ENCODE peak calls at places on chromosomes 5 and 9, in eight cellular contexts. One of them, this sample, is unnamed.

GRCh38 chr5:79713727-79714126 is 24.1 kb downstream of the CMYA5 start:
- DNase-seq in activated CD8-positive, alpha-beta T cell treated with anti-CD3 and anti-CD28 coated beads for 36 hours: no peak
- DNase-seq in tibial artery: no peak
- DNase-seq in sigmoid colon: no peak
- DNase-seq in brain microvascular endothelial cell: no peak
- DNase-seq in left lung: no peak
- DNase-seq in GM20000: no peak
- DNase-seq in fibroblast of lung: no peak
- DNase-seq in this sample: no peak

GRCh38 chr5:156191547-156191946 is 135.4 kb upstream of the SGCD start:
- DNase-seq in activated CD8-positive, alpha-beta T cell treated with anti-CD3 and anti-CD28 coated beads for 36 hours: no peak
- DNase-seq in tibial artery: no peak
- DNase-seq in sigmoid colon: no peak
- DNase-seq in brain microvascular endothelial cell: no peak
- DNase-seq in left lung: no peak
- DNase-seq in GM20000: no peak
- DNase-seq in fibroblast of lung: no peak
- DNase-seq in this sample: no peak

GRCh38 chr9:81394816-81395215 is 294.5 kb downstream of the TLE1 start:
- DNase-seq in activated CD8-positive, alpha-beta T cell treated with anti-CD3 and anti-CD28 coated beads for 36 hours: no peak
- DNase-seq in tibial artery: no peak
- DNase-seq in sigmoid colon: no peak
- DNase-seq in brain microvascular endothelial cell: no peak
- DNase-seq in left lung: no peak
- DNase-seq in GM20000: no peak
- DNase-seq in fibroblast of lung: peak; percentile 65
- DNase-seq in this sample: no peak

GRCh38 chr9:98909935-98910334 is 33.8 kb upstream of the COL15A1 start:
- DNase-seq in activated CD8-positive, alpha-beta T cell treated with anti-CD3 and anti-CD28 coated beads for 36 hours: no peak
- DNase-seq in tibial artery: no peak
- DNase-seq in sigmoid colon: no peak
- DNase-seq in brain microvascular endothelial cell: no peak
- DNase-seq in left lung: no peak
- DNase-seq in GM20000: no peak
- DNase-seq in fibroblast of lung: no peak
- DNase-seq in this sample: no peak

GRCh38 chr5:27830551-27830950 is 792.2 kb upstream of the CDH9 start:
- DNase-seq in activated CD8-positive, alpha-beta T cell treated with anti-CD3 and anti-CD28 coated beads for 36 hours: no peak
- DNase-seq in tibial artery: no peak
- DNase-seq in sigmoid colon: no peak
- DNase-seq in brain microvascular endothelial cell: peak; percentile 65
- DNase-seq in left lung: no peak
- DNase-seq in GM20000: no peak
- DNase-seq in fibroblast of lung: no peak
- DNase-seq in this sample: no peak

GRCh38 chr9:35367451-35367850 is 122.5 kb upstream of the RUSC2 start:
- DNase-seq in activated CD8-positive, alpha-beta T cell treated with anti-CD3 and anti-CD28 coated beads for 36 hours: no peak
- DNase-seq in tibial artery: no peak
- DNase-seq in sigmoid colon: no peak
- DNase-seq in brain microvascular endothelial cell: peak; percentile 88
- DNase-seq in left lung: no peak
- DNase-seq in GM20000: no peak
- DNase-seq in fibroblast of lung: peak; percentile 90
- DNase-seq in this sample: no peak

GRCh38 chr9:4555251-4555650 is 65.0 kb downstream of the SLC1A1 start:
- DNase-seq in activated CD8-positive, alpha-beta T cell treated with anti-CD3 and anti-CD28 coated beads for 36 hours: no peak
- DNase-seq in tibial artery: no peak
- DNase-seq in sigmoid colon: no peak
- DNase-seq in brain microvascular endothelial cell: peak; percentile 62
- DNase-seq in left lung: no peak
- DNase-seq in GM20000: no peak
- DNase-seq in fibroblast of lung: no peak
- DNase-seq in this sample: no peak

GRCh38 chr9:127185931-127186781 is 63.7 kb upstream of the ANGPTL2 start:
- DNase-seq in activated CD8-positive, alpha-beta T cell treated with anti-CD3 and anti-CD28 coated beads for 36 hours: no peak
- DNase-seq in tibial artery: peak; percentile 96
- DNase-seq in sigmoid colon: peak; percentile 95
- DNase-seq in brain microvascular endothelial cell: peak; percentile 45
- DNase-seq in left lung: no peak
- DNase-seq in GM20000: no peak
- DNase-seq in fibroblast of lung: peak; percentile 98
- DNase-seq in this sample: no peak

GRCh38 chr9:12989669-12990068 is 214.8 kb downstream of the LURAP1L start:
- DNase-seq in activated CD8-positive, alpha-beta T cell treated with anti-CD3 and anti-CD28 coated beads for 36 hours: no peak
- DNase-seq in tibial artery: no peak
- DNase-seq in sigmoid colon: no peak
- DNase-seq in brain microvascular endothelial cell: no peak
- DNase-seq in left lung: no peak
- DNase-seq in GM20000: no peak
- DNase-seq in fibroblast of lung: no peak
- DNase-seq in this sample: no peak

GRCh38 chr5:161176221-161176620 is 324.2 kb upstream of the ATP10B start:
- DNase-seq in activated CD8-positive, alpha-beta T cell treated with anti-CD3 and anti-CD28 coated beads for 36 hours: no peak
- DNase-seq in tibial artery: no peak
- DNase-seq in sigmoid colon: no peak
- DNase-seq in brain microvascular endothelial cell: no peak
- DNase-seq in left lung: no peak
- DNase-seq in GM20000: no peak
- DNase-seq in fibroblast of lung: no peak
- DNase-seq in this sample: no peak

GRCh38 chr9:70257991-70258691 is 637 bp upstream of the SMC5 start:
- DNase-seq in activated CD8-positive, alpha-beta T cell treated with anti-CD3 and anti-CD28 coated beads for 36 hours: peak; percentile 47
- DNase-seq in tibial artery: peak; percentile 32
- DNase-seq in sigmoid colon: peak; percentile 64
- DNase-seq in brain microvascular endothelial cell: peak; percentile 34
- DNase-seq in left lung: peak; percentile 89
- DNase-seq in GM20000: peak; percentile 32
- DNase-seq in fibroblast of lung: peak; percentile 52
- DNase-seq in this sample: no peak

GRCh38 chr5:135827965-135828792 is 6.3 kb upstream of the SLC25A48 start:
- DNase-seq in activated CD8-positive, alpha-beta T cell treated with anti-CD3 and anti-CD28 coated beads for 36 hours: no peak
- DNase-seq in tibial artery: no peak
- DNase-seq in sigmoid colon: peak; percentile 40
- DNase-seq in brain microvascular endothelial cell: no peak
- DNase-seq in left lung: no peak
- DNase-seq in GM20000: no peak
- DNase-seq in fibroblast of lung: no peak
- DNase-seq in this sample: no peak

GRCh38 chr5:160837211-160837610 is 14.8 kb downstream of the ATP10B start:
- DNase-seq in activated CD8-positive, alpha-beta T cell treated with anti-CD3 and anti-CD28 coated beads for 36 hours: no peak
- DNase-seq in tibial artery: no peak
- DNase-seq in sigmoid colon: no peak
- DNase-seq in brain microvascular endothelial cell: no peak
- DNase-seq in left lung: no peak
- DNase-seq in GM20000: no peak
- DNase-seq in fibroblast of lung: peak; percentile 9
- DNase-seq in this sample: no peak

GRCh38 chr9:20848490-20848889 is 164.4 kb downstream of the FOCAD start:
- DNase-seq in activated CD8-positive, alpha-beta T cell treated with anti-CD3 and anti-CD28 coated beads for 36 hours: no peak
- DNase-seq in tibial artery: no peak
- DNase-seq in sigmoid colon: no peak
- DNase-seq in brain microvascular endothelial cell: peak; percentile 10
- DNase-seq in left lung: no peak
- DNase-seq in GM20000: no peak
- DNase-seq in fibroblast of lung: peak; percentile 9
- DNase-seq in this sample: no peak

GRCh38 chr5:64594025-64594424 is 88.2 kb downstream of the RGS7BP start:
- DNase-seq in activated CD8-positive, alpha-beta T cell treated with anti-CD3 and anti-CD28 coated beads for 36 hours: no peak
- DNase-seq in tibial artery: no peak
- DNase-seq in sigmoid colon: no peak
- DNase-seq in brain microvascular endothelial cell: no peak
- DNase-seq in left lung: no peak
- DNase-seq in GM20000: no peak
- DNase-seq in fibroblast of lung: no peak
- DNase-seq in this sample: no peak

GRCh38 chr5:64592942-64593341 is 87.1 kb downstream of the RGS7BP start:
- DNase-seq in activated CD8-positive, alpha-beta T cell treated with anti-CD3 and anti-CD28 coated beads for 36 hours: no peak
- DNase-seq in tibial artery: no peak
- DNase-seq in sigmoid colon: no peak
- DNase-seq in brain microvascular endothelial cell: no peak
- DNase-seq in left lung: no peak
- DNase-seq in GM20000: no peak
- DNase-seq in fibroblast of lung: no peak
- DNase-seq in this sample: no peak

GRCh38 chr5:64599226-64599625 is 91.1 kb upstream of the SHISAL2B start:
- DNase-seq in activated CD8-positive, alpha-beta T cell treated with anti-CD3 and anti-CD28 coated beads for 36 hours: no peak
- DNase-seq in tibial artery: no peak
- DNase-seq in sigmoid colon: no peak
- DNase-seq in brain microvascular endothelial cell: no peak
- DNase-seq in left lung: no peak
- DNase-seq in GM20000: no peak
- DNase-seq in fibroblast of lung: no peak
- DNase-seq in this sample: no peak

GRCh38 chr5:64595519-64595855 is 89.7 kb downstream of the RGS7BP start:
- DNase-seq in activated CD8-positive, alpha-beta T cell treated with anti-CD3 and anti-CD28 coated beads for 36 hours: no peak
- DNase-seq in tibial artery: no peak
- DNase-seq in sigmoid colon: no peak
- DNase-seq in brain microvascular endothelial cell: no peak
- DNase-seq in left lung: no peak
- DNase-seq in GM20000: no peak
- DNase-seq in fibroblast of lung: no peak
- DNase-seq in this sample: no peak

DNA sequence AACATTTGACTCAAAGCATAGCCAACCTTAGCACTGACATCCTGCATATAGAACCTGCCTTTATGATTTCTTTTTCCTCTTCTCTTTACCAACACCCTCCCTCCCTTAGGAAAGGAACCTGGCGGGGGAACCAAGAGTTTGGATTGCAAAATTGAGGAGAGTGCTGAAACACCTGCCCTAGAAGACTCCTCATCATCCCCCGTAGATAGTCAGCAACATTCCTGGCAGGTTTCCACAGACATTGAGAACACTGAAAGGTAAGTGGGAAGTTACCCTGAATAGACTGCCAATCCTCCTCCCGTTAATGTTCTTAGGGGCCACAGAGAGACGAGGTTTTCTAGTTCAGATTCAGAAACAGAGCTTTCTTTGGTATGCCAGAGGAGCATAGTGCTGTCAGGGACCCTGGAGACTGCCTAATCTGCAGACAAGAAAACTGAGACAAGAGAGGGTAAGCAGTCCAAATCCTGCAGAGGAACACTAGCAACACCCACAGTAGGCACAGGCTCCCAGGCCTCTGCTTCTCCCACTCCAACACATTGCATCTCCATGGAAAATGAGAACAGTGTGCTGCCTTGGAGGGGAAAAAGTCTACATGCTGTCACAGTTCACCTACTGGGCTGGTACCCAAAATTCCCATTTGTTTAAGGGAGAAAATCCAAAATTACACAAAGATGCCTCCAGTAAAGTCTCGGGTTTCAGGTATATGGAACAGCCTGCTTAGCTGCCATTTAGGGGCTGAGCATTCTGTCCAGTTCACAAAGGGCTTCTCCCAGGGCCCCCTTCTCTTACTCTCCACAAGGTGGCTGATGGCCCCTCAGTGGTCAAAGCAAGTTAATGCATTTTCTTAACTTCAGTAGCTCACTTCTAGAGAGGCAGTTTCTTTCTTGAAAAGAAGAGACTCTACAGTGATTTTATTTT is 89.0 kb downstream of the RGS7BP start:
- DNase-seq in activated CD8-positive, alpha-beta T cell treated with anti-CD3 and anti-CD28 coated beads for 36 hours: no peak
- DNase-seq in tibial artery: no peak
- DNase-seq in sigmoid colon: no peak
- DNase-seq in brain microvascular endothelial cell: no peak
- DNase-seq in left lung: no peak
- DNase-seq in GM20000: no peak
- DNase-seq in fibroblast of lung: peak; percentile 0
- DNase-seq in this sample: no peak
- TF ChIP-seq CTCF in activated CD8-positive, alpha-beta T cell treated with anti-CD3 and anti-CD28 coated beads for 36 hours: no peak
- TF ChIP-seq CTCF in tibial artery: peak; percentile 64
- TF ChIP-seq CTCF in sigmoid colon: no peak
- TF ChIP-seq CTCF in brain microvascular endothelial cell: peak; percentile 63
- TF ChIP-seq CTCF in left lung: no peak
- TF ChIP-seq CTCF in GM20000: no peak
- TF ChIP-seq CTCF in fibroblast of lung: peak; percentile 17
- TF ChIP-seq CTCF in this sample: no peak

GRCh38 chr9:385818-386398 is 171.2 kb downstream of the DOCK8 start:
- DNase-seq in activated CD8-positive, alpha-beta T cell treated with anti-CD3 and anti-CD28 coated beads for 36 hours: peak; percentile 41
- DNase-seq in tibial artery: peak; percentile 31
- DNase-seq in sigmoid colon: peak; percentile 69
- DNase-seq in brain microvascular endothelial cell: peak; percentile 55
- DNase-seq in left lung: no peak
- DNase-seq in GM20000: no peak
- DNase-seq in fibroblast of lung: peak; percentile 55
- DNase-seq in this sample: no peak
- TF ChIP-seq CTCF in activated CD8-positive, alpha-beta T cell treated with anti-CD3 and anti-CD28 coated beads for 36 hours: peak; percentile 67
- TF ChIP-seq CTCF in tibial artery: peak; percentile 82
- TF ChIP-seq CTCF in sigmoid colon: peak; percentile 85
- TF ChIP-seq CTCF in brain microvascular endothelial cell: peak; percentile 84
- TF ChIP-seq CTCF in left lung: peak; percentile 67
- TF ChIP-seq CTCF in GM20000: peak; percentile 35
- TF ChIP-seq CTCF in fibroblast of lung: peak; percentile 78
- TF ChIP-seq CTCF in this sample: peak; percentile 33

DNA sequence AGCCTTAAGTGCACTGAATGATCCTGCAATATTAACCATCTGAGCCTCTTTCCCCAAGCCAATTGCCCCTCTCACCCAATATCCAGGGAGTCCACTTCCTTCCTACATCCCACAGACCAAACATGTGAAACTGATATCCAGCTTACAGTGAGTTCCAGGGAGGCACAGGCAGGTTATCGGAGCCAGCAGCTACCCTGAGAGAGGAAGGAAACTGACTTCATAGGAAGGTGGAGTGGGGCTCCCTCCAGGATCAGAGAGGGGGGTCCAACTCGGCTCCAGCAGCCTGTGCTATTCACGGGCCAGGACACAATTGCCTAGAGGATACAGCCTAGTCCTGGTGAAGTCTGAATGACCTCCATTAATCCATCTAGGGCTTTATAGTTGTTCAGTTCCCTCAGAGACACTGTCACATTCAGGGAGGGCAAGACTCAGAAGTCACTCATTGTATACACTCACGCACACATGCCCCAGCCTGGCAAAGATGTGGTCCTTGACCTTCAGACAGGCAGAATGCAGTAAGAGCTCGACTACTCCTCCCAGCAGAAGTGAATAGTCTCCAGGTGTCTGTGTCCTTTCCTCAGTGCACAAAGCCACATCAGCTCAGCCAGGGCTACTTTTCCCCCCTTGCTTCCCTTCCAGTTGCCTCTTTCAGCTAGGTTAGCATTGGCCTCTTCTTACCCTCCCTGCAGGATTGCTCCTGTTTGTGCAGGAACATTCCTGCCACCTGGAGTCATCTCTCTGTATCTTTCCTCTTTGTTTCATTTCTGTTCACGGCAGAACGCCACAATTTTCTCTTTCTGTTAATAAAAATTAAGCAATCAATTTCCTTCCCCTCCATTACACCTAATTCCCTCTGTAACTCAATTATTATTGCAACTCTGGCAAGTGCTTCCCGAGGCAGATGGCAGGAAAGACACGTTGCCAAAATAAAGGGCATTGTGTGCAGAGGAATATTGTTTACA is 501.7 kb downstream of the ARHGEF28 start:
- DNase-seq in activated CD8-positive, alpha-beta T cell treated with anti-CD3 and anti-CD28 coated beads for 36 hours: no peak
- DNase-seq in tibial artery: no peak
- DNase-seq in sigmoid colon: no peak
- DNase-seq in brain microvascular endothelial cell: peak; percentile 12
- DNase-seq in left lung: no peak
- DNase-seq in GM20000: no peak
- DNase-seq in fibroblast of lung: peak; percentile 2
- DNase-seq in this sample: no peak
- TF ChIP-seq CTCF in activated CD8-positive, alpha-beta T cell treated with anti-CD3 and anti-CD28 coated beads for 36 hours: no peak
- TF ChIP-seq CTCF in tibial artery: no peak
- TF ChIP-seq CTCF in sigmoid colon: no peak
- TF ChIP-seq CTCF in brain microvascular endothelial cell: peak; percentile 60
- TF ChIP-seq CTCF in left lung: peak; percentile 28
- TF ChIP-seq CTCF in GM20000: no peak
- TF ChIP-seq CTCF in fibroblast of lung: no peak
- TF ChIP-seq CTCF in this sample: no peak

GRCh38 chr5:173707392-173707791 is 90.9 kb upstream of the BOD1 start:
- DNase-seq in activated CD8-positive, alpha-beta T cell treated with anti-CD3 and anti-CD28 coated beads for 36 hours: no peak
- DNase-seq in tibial artery: peak; percentile 72
- DNase-seq in sigmoid colon: no peak
- DNase-seq in brain microvascular endothelial cell: peak; percentile 65
- DNase-seq in left lung: no peak
- DNase-seq in GM20000: peak; percentile 39
- DNase-seq in fibroblast of lung: peak; percentile 4
- DNase-seq in this sample: no peak
- TF ChIP-seq CTCF in activated CD8-positive, alpha-beta T cell treated with anti-CD3 and anti-CD28 coated beads for 36 hours: no peak
- TF ChIP-seq CTCF in tibial artery: peak; percentile 12
- TF ChIP-seq CTCF in sigmoid colon: no peak
- TF ChIP-seq CTCF in brain microvascular endothelial cell: no peak
- TF ChIP-seq CTCF in left lung: no peak
- TF ChIP-seq CTCF in GM20000: no peak
- TF ChIP-seq CTCF in fibroblast of lung: no peak
- TF ChIP-seq CTCF in this sample: no peak